ENCODE peak calls at places on chromosomes 6 and 20, in five cellular contexts. One of them, this sample, is unnamed.

GRCh38 chr20:6122111-6122872 is 538 bp downstream of the FERMT1 start:
- DNase-seq in MV-4-11: no peak
- DNase-seq in AG20443: peak; percentile 15
- DNase-seq in psoas muscle: no peak
- DNase-seq in stromal cell of bone marrow: no peak
- DNase-seq in this sample: no peak

GRCh38 chr20:45998761-45999160 is 9.9 kb upstream of the MMP9 start:
- DNase-seq in MV-4-11: peak; percentile 83
- DNase-seq in AG20443: no peak
- DNase-seq in psoas muscle: no peak
- DNase-seq in stromal cell of bone marrow: no peak
- DNase-seq in this sample: no peak

GRCh38 chr6:157088841-157089240 is 234.5 kb downstream of the TMEM242 start:
- DNase-seq in MV-4-11: no peak
- DNase-seq in AG20443: no peak
- DNase-seq in psoas muscle: no peak
- DNase-seq in stromal cell of bone marrow: no peak
- DNase-seq in this sample: no peak

GRCh38 chr6:132797975-132798819 is at the start of gene SLC18B1:
- DNase-seq in MV-4-11: no peak
- DNase-seq in AG20443: peak; percentile 64
- DNase-seq in psoas muscle: peak; percentile 65
- DNase-seq in stromal cell of bone marrow: no peak
- DNase-seq in this sample: peak; percentile 73

GRCh38 chr6:84062519-84063154 is 29.1 kb downstream of the MRAP2 start:
- DNase-seq in MV-4-11: no peak
- DNase-seq in AG20443: no peak
- DNase-seq in psoas muscle: no peak
- DNase-seq in stromal cell of bone marrow: no peak
- DNase-seq in this sample: no peak

GRCh38 chr6:4611441-4612129 is 164.6 kb upstream of the CDYL start:
- DNase-seq in MV-4-11: no peak
- DNase-seq in AG20443: no peak
- DNase-seq in psoas muscle: no peak
- DNase-seq in stromal cell of bone marrow: no peak
- DNase-seq in this sample: no peak

GRCh38 chr6:161300823-161301222 is 27.0 kb upstream of the AGPAT4 start:
- DNase-seq in MV-4-11: no peak
- DNase-seq in AG20443: no peak
- DNase-seq in psoas muscle: no peak
- DNase-seq in stromal cell of bone marrow: no peak
- DNase-seq in this sample: no peak

GRCh38 chr6:36769161-36769675 is 70.0 kb downstream of the CPNE5 start:
- DNase-seq in MV-4-11: no peak
- DNase-seq in AG20443: no peak
- DNase-seq in psoas muscle: peak; percentile 40
- DNase-seq in stromal cell of bone marrow: no peak
- DNase-seq in this sample: no peak

GRCh38 chr20:58099291-58099915 is 129.1 kb downstream of the ANKRD60 start:
- DNase-seq in MV-4-11: no peak
- DNase-seq in AG20443: no peak
- DNase-seq in psoas muscle: no peak
- DNase-seq in stromal cell of bone marrow: no peak
- DNase-seq in this sample: no peak

GRCh38 chr6:169709293-169709692 is 7.4 kb downstream of the C6orf120 start:
- DNase-seq in MV-4-11: no peak
- DNase-seq in AG20443: no peak
- DNase-seq in psoas muscle: no peak
- DNase-seq in stromal cell of bone marrow: no peak
- DNase-seq in this sample: no peak

GRCh38 chr6:119799633-119800032 is 450.1 kb upstream of the MAN1A1 start:
- DNase-seq in MV-4-11: no peak
- DNase-seq in AG20443: no peak
- DNase-seq in psoas muscle: no peak
- DNase-seq in stromal cell of bone marrow: no peak
- DNase-seq in this sample: no peak

GRCh38 chr20:64245746-64246595 is 9.6 kb upstream of the PCMTD2 start:
- DNase-seq in MV-4-11: no peak
- DNase-seq in AG20443: no peak
- DNase-seq in psoas muscle: no peak
- DNase-seq in stromal cell of bone marrow: no peak
- DNase-seq in this sample: peak; percentile 4

GRCh38 chr6:100457251-100457990 is 7.3 kb downstream of the SIM1 start:
- DNase-seq in MV-4-11: no peak
- DNase-seq in AG20443: no peak
- DNase-seq in psoas muscle: no peak
- DNase-seq in stromal cell of bone marrow: no peak
- DNase-seq in this sample: no peak

GRCh38 chr6:17421406-17421805 is 28.0 kb downstream of the CAP2 start:
- DNase-seq in MV-4-11: no peak
- DNase-seq in AG20443: no peak
- DNase-seq in psoas muscle: no peak
- DNase-seq in stromal cell of bone marrow: no peak
- DNase-seq in this sample: no peak

GRCh38 chr6:87183687-87184086 is 28.3 kb downstream of the ZNF292 start:
- DNase-seq in MV-4-11: no peak
- DNase-seq in AG20443: peak; percentile 14
- DNase-seq in psoas muscle: no peak
- DNase-seq in stromal cell of bone marrow: peak; percentile 72
- DNase-seq in this sample: no peak

This sample was measured in adrenal gland.